ENCODE peak calls at places on chromosome 18, in seven cellular contexts. B is left ventricle myocardium inferior, F is foreskin keratinocyte, X is pancreas, V is suprapubic skin, T is sigmoid colon, R is adrenal gland. L is an unnamed sample.

GRCh38 chr18:13568443-13569392 is 157.6 kb downstream of the FAM210A start:
- DNase-seq in B (no peak), F (no peak), X (no peak), V (no peak), T (no peak), R (no peak), L (no peak)

GRCh38 chr18:8705941-8706544 is 687 bp downstream of the MTCL1 start:
- DNase-seq in B (no peak), F (no peak), X (peak), V (no peak), T (peak), R (peak), L (no peak)

GRCh38 chr18:57802166-57802868 is 798 bp downstream of the ATP8B1 start:
- DNase-seq in B (no peak), F (no peak), X (peak), V (no peak), T (no peak), R (no peak), L (peak)

GRCh38 chr18:5266721-5267120 is 28.8 kb downstream of the ZBTB14 start:
- DNase-seq in B (no peak), F (no peak), X (no peak), V (no peak), T (no peak), R (no peak), L (no peak)

GRCh38 chr18:11368020-11368419 is 218.7 kb upstream of the PIEZO2 start:
- DNase-seq in B (no peak), F (no peak), X (no peak), V (no peak), T (no peak), R (no peak), L (no peak)

GRCh38 chr18:46408334-46408987 is 248.6 kb downstream of the LOXHD1 start:
- DNase-seq in B (no peak), F (no peak), X (no peak), V (no peak), T (no peak), R (no peak), L (no peak)

GRCh38 chr18:31103423-31103822 is 1.2 kb upstream of the DSC2 start:
- DNase-seq in B (no peak), F (no peak), X (no peak), V (no peak), T (no peak), R (no peak), L (no peak)

GRCh38 chr18:75915941-75916640 is 488.6 kb upstream of the SMIM21 start:
- DNase-seq in B (no peak), F (no peak), X (peak), V (no peak), T (no peak), R (no peak), L (no peak)

GRCh38 chr18:6219116-6219717 is 195.5 kb downstream of the L3MBTL4 start:
- DNase-seq in B (no peak), F (no peak), X (no peak), V (no peak), T (no peak), R (peak), L (no peak)

GRCh38 chr18:22831441-22831904 is 101.7 kb upstream of the RBBP8 start:
- DNase-seq in B (no peak), F (peak), X (no peak), V (no peak), T (no peak), R (no peak), L (no peak)

GRCh38 chr18:76708036-76708726 is 114.2 kb upstream of the ZNF236 start:
- DNase-seq in B (no peak), F (no peak), X (no peak), V (no peak), T (no peak), R (no peak), L (no peak)

GRCh38 chr18:39389800-39390379 is 1824.3 kb upstream of the CELF4 start:
- DNase-seq in B (no peak), F (no peak), X (no peak), V (no peak), T (no peak), R (no peak), L (no peak)

GRCh38 chr18:23994361-23994902 is 20.1 kb upstream of the TTC39C start:
- DNase-seq in B (no peak), F (peak), X (no peak), V (peak), T (peak), R (peak), L (no peak)

GRCh38 chr18:23998018-23998417 is 16.5 kb upstream of the TTC39C start:
- DNase-seq in B (no peak), F (no peak), X (no peak), V (no peak), T (no peak), R (no peak), L (no peak)

GRCh38 chr18:23992119-23992940 is 22.2 kb upstream of the TTC39C start:
- DNase-seq in B (peak), F (peak), X (peak), V (no peak), T (no peak), R (peak), L (peak)

GRCh38 chr18:23992941-23993280 is 21.6 kb upstream of the TTC39C start:
- DNase-seq in B (no peak), F (no peak), X (no peak), V (no peak), T (no peak), R (no peak), L (no peak)

GRCh38 chr18:23995180-23995579 is 19.4 kb upstream of the TTC39C start:
- DNase-seq in B (no peak), F (no peak), X (no peak), V (no peak), T (no peak), R (no peak), L (no peak)
- TF ChIP-seq CTCF in B (no peak), F (no peak), X (no peak), V (no peak), T (no peak), R (no peak), L (no peak)

GRCh38 chr18:3455938-3456685 is 6.1 kb downstream of the TGIF1 start:
- DNase-seq in B (no peak), F (peak), X (no peak), V (no peak), T (no peak), R (no peak), L (no peak)
- H3K27ac ChIP-seq in B (no peak), F (peak), X (peak), V (peak), T (peak), R (no peak), L (peak)

DNA sequence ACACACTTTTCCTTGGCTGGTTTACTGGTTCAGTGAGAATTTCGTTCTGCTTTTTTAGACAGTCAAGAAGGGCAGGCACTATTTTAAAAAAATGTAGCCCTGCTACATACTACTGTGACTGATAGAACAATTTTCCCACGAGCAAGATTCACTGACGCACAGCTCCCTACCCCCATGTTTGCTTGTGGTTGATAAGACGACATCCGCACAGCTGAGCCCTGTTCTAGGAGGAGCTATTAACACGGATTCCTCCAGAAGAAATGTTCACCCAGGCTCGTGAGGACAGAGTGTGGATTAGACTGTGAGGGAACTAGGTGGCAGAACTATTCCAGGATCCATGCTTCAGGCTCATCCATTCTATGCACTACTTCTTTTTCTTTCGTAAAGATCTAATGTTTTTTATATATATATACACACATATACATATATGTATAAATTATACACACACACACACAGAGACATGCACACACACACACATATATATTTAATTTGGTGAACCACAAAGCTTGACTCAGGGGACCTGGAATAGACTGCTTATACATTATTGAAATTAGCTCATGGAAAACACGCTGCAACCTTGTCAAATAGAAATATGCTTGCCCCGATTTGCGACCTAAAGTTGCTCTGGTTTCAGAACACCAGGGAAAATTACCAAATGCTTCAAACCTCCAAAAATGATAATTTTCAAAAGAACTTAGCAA is 370.3 kb downstream of the SOCS6 start:
- DNase-seq in B (no peak), F (no peak), X (no peak), V (no peak), T (no peak), R (no peak), L (no peak)
- TF ChIP-seq CTCF in B (no peak), F (no peak), X (no peak), V (no peak), T (no peak), R (no peak), L (no peak)

GRCh38 chr18:9708882-9709877 is 1.1 kb downstream of the RAB31 start:
- DNase-seq in B (peak), F (no peak), X (no peak), V (no peak), T (peak), R (peak), L (peak)
- H3K27ac ChIP-seq in B (peak), F (peak), X (peak), V (peak), T (peak), R (peak), L (peak)

DNA sequence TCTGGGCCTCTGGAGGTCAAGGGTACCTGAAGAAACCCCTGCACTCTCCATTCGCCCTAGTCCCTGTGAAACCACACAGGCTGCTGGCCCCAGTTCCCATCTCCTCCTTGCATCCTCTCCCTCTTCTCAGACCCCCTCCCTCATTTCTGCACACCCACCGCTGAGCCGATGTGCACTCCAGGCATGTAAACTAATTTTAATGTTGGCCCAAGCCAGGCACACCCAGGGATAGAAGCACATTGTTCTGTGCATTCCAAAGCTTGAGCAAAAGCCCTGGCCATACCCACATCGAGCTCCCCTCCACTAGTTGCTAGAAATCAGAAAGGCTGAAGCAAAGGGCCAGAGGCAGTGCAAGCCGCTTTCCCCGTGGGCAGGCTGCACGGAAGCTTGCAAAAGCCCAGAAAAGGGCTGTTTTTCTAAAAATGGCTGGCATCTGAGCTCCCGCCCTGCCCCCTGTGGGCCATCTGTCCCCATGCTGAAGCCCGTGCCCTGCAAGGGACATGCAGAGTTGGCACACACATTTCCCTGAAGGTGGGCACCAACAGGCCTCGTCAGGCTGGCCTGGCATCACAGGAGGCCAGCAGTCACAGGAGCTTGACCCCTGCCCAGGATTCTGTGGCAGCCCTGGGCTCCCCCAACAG is 181.6 kb downstream of the SMAD7 start:
- DNase-seq in B (no peak), F (no peak), X (no peak), V (no peak), T (no peak), R (no peak), L (no peak)
- TF ChIP-seq CTCF in B (peak), F (peak), X (no peak), V (no peak), T (no peak), R (no peak), L (no peak)

GRCh38 chr18:35521133-35521532 is 23.4 kb upstream of the INO80C start:
- DNase-seq in B (no peak), F (no peak), X (no peak), V (no peak), T (no peak), R (no peak), L (no peak)

GRCh38 chr18:35526476-35527120 is 28.8 kb upstream of the INO80C start:
- DNase-seq in B (no peak), F (peak), X (no peak), V (no peak), T (no peak), R (peak), L (no peak)

GRCh38 chr18:35525795-35526475 is 28.2 kb upstream of the INO80C start:
- DNase-seq in B (no peak), F (no peak), X (no peak), V (no peak), T (no peak), R (peak), L (peak)

GRCh38 chr18:35522130-35522959 is 24.6 kb upstream of the INO80C start:
- DNase-seq in B (no peak), F (no peak), X (no peak), V (no peak), T (no peak), R (no peak), L (no peak)

DNA sequence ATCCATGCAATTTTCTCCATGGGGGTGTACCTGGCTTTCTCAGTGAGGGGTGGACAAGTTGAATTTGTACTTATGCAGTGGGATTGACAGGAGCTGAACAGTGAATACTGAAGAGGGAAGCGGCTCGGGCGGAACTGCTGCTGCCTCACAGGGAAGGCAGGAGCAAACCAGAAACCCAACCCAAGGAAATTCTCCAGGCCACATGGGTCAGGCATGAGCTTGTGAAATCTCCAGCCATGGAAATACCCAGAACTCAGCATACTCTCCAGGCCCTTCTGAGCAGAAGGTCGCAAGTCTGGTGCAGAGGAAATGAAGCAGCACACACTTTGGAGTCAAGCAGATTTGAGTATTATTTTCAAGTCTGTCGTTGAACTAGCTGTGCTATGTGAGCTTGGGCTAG is 26.5 kb upstream of the INO80C start:
- DNase-seq in B (no peak), F (no peak), X (no peak), V (no peak), T (no peak), R (peak), L (peak)
- H3K27ac ChIP-seq in B (peak), F (no peak), X (no peak), V (peak), T (no peak), R (peak), L (peak)